ENCODE peak calls at places on chromosome 9, in nine cellular contexts. H is psoas muscle; Z is AG09319; O is CD8-positive, alpha-beta T cell; V is tibial artery; C is GM12878; G is dorsolateral prefrontal cortex; A is RWPE1; X is coronary artery. D is an unnamed sample.

GRCh38 chr9:79428422-79428821 is 143.3 kb upstream of the TLE4 start:
- DNase-seq in H (no peak), Z (no peak), O (no peak), V (no peak), C (no peak), G (no peak), A (no peak), X (no peak), D (no peak)

GRCh38 chr9:110021891-110022290 is 186.1 kb downstream of the C9orf152 start:
- DNase-seq in H (no peak), Z (no peak), O (no peak), V (no peak), C (peak; percentile 60), G (no peak), A (no peak), X (no peak), D (no peak)

GRCh38 chr9:12785251-12785880 is 10.5 kb downstream of the LURAP1L start:
- DNase-seq in H (no peak), Z (no peak), O (no peak), V (peak; percentile 90), C (no peak), G (no peak), A (no peak), X (peak; percentile 77), D (no peak)

GRCh38 chr9:113274474-113275146 is 762 bp downstream of the CDC26 start:
- DNase-seq in H (no peak), Z (peak; percentile 22), O (peak; percentile 34), V (no peak), C (peak; percentile 35), G (no peak), A (peak; percentile 80), X (no peak), D (no peak)

GRCh38 chr9:32524558-32525461 is 1.2 kb downstream of the RIGI start:
- DNase-seq in H (no peak), Z (no peak), O (no peak), V (no peak), C (peak; percentile 9), G (no peak), A (peak; percentile 25), X (no peak), D (no peak)

GRCh38 chr9:92543972-92544371 is 8.2 kb upstream of the ECM2 start:
- DNase-seq in H (no peak), Z (no peak), O (no peak), V (no peak), C (no peak), G (no peak), A (no peak), X (no peak), D (no peak)

GRCh38 chr9:96607971-96608370 is 11.7 kb downstream of the CDC14B start:
- DNase-seq in H (no peak), Z (no peak), O (no peak), V (no peak), C (no peak), G (no peak), A (no peak), X (no peak), D (no peak)

GRCh38 chr9:82961504-82962125 is 101.3 kb downstream of the RASEF start:
- DNase-seq in H (peak; percentile 31), Z (peak; percentile 45), O (peak; percentile 18), V (no peak), C (peak; percentile 11), G (peak; percentile 76), A (peak; percentile 89), X (no peak), D (peak; percentile 46)

GRCh38 chr9:127194881-127195713 is 69.5 kb upstream of the GARNL3 start:
- DNase-seq in H (no peak), Z (no peak), O (no peak), V (no peak), C (no peak), G (no peak), A (peak; percentile 78), X (no peak), D (no peak)

GRCh38 chr9:73719660-73720059 is 568.0 kb downstream of the ANXA1 start:
- DNase-seq in H (no peak), Z (no peak), O (no peak), V (no peak), C (no peak), G (no peak), A (no peak), X (no peak), D (no peak)

GRCh38 chr9:84371737-84372136 is 31.2 kb upstream of the SLC28A3 start:
- DNase-seq in H (no peak), Z (peak; percentile 93), O (no peak), V (no peak), C (no peak), G (no peak), A (peak; percentile 76), X (peak; percentile 77), D (no peak)

DNA sequence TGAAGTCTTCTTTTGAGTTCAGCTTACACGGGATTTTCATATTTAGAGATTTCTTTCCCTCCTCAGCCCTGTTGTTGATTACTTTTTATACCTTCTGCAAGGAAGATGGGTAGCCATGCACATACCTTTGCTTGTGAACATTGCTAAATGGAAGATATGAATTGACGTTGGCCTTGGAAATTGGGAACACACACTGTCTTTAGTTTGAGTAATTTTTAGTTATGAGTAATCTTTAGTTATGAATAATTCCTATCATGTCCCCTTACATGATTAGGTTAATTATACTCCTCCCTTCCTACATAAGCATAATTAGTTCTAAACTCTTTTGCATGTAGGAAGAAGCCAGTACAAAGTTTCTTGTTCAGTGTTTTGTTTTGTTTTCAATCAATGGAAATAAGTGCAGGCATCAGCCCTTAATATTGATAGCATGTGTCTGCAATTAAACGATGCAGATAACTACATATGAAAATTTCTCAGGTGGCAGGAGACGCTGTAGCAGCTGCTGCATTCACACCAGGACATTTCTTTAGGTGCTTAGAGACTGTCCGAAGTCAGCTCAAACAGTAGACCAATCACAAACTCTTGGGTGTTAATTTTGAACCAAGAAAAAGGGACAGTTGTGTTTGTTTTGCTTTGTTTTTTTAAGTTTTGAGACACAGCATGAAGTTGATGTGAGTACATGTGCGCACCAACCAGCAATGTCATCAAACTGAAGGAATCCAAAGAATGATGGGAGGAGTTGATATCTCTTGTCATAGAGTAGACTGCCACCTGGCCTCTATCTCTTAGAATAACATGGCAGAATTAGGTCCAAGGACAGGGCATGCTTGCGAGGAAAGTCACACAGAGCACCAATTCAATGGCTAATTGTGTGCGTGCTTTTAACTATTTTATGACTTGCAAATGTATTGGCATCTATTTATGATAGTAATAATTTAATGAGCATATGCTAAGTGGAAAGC is 51.4 kb downstream of the SMARCA2 start:
- DNase-seq in H (no peak), Z (no peak), O (no peak), V (no peak), C (no peak), G (no peak), A (no peak), X (no peak), D (no peak)
- TF ChIP-seq CTCF in H (peak; percentile 30), Z (no peak), O (peak; percentile 52), V (no peak), C (peak; percentile 40), G (peak; percentile 31), A (no peak), X (no peak), D (no peak)

DNA sequence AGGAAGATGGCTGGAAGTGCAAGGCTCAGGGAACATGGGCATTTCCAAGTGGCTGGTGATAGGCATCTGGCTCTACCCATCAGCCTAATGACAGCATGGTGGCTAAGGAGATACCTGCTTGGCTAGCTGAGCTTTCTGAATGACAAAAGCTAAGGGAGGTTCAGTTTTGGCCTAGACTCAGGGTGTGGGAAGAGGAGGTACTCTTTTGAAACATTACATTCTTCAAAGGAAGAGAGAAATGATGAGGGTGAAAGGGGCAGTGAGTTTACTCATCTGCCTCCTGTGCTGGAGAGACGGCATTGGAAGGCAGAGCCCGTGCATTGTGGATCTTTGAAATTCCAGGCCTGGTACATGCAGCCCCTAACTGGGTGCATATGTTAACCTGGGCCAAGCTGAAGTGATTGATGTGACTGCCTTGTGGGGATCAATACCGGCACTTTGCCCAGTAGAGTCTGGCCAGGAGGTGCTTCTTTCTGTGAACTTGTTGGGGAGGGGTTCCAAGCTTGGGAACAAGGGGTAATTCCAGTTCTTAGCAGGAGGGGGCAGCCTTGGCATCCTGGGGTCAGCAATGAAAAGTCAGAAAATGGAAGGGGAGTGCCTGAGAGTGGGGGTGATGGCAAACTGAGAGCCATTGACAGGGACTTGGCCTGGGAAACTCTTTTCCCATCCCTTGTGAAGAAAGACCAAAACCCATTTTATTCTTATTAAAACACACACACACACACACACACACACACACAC is 108.6 kb downstream of the ACER2 start:
- DNase-seq in H (no peak), Z (no peak), O (no peak), V (no peak), C (no peak), G (no peak), A (no peak), X (no peak), D (no peak)
- TF ChIP-seq CTCF in H (no peak), Z (no peak), O (no peak), V (no peak), C (peak; percentile 38), G (no peak), A (no peak), X (no peak), D (no peak)

DNA sequence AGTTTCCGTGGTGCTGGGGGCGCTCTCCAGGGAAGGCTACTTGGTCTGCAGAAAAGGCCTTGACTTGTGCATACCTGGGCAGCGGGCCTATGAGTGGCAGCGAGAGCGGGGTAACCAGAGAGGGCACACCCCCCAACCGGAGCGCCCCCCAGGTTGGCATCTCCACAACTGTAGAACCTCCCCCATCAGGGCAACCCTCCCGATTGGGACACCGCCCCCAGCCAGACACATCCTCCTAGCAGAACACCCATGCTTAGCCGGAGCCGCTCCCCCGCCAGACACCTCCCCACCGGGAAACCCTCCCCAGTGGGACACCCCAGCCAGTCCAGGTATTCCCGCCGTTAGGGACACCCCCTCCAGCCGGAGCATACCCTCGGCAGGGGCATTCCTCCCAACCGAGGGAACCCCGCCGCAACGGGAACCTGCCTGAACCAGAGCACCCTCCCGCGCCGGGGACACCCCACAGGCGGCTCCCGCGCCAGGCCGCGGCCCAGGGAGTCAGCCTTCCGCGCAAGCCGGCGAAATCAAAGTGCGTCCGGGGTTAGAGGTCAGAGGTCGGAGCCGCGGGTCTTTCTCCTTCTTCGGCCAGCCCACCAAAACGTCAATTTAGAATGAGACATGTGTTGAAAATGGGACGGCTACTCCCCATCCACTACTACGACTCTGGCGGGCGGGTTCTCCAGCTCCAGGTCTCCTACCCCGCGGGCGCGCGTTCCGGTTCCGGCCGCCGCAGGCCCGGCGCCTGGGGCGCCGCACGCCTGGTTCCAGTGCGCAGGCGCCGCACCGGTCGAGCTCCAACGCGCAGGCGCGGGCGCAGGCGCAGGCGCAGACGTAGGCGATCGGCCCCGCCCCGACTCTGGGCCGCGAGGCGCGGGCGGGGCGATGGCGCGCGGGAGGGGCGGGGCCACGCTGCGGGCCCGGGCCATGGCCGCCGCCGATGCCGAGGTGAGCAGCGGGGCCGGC is at the start of gene EHMT1:
- DNase-seq in H (peak; percentile 88), Z (peak; percentile 54), O (peak; percentile 89), V (peak; percentile 92), C (peak; percentile 32), G (peak; percentile 86), A (peak; percentile 99), X (peak; percentile 93), D (peak; percentile 88)
- TF ChIP-seq CTCF in H (no peak), Z (no peak), O (no peak), V (no peak), C (no peak), G (peak; percentile 16), A (no peak), X (no peak), D (no peak)

DNA sequence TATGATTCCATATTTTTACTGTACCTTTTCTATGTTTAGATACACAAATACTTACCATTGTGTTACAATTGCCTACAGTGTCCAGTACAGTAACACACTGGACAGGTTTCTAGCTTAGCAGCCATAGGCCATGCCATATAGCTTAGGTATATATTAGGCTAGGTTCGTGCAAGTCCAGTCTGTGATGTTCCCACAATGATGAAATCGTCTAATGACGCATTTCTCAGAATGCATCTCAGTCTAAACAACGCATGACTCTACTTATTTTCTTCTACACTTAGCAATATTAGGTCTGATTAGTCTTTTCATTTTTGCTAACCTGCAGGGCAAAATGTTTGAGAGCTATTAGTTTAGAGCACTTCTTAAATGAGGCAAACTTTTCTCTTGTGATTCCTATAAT is 22.7 kb downstream of the OR2S2 start:
- DNase-seq in H (no peak), Z (no peak), O (no peak), V (no peak), C (no peak), G (no peak), A (no peak), X (no peak), D (no peak)
- TF ChIP-seq CTCF in H (no peak), Z (no peak), O (no peak), V (no peak), C (no peak), G (no peak), A (no peak), X (no peak), D (no peak)